ENCODE peak calls at places on chromosome 12, in eight cellular contexts. N, I, U, X, Q, Y, R and P are unnamed samples.

GRCh38 chr12:60168441-60168840 is 572.6 kb downstream of the SLC16A7 start:
- DNase-seq in X (no peak), R (no peak), N (no peak), I (no peak), U (no peak), Y (no peak), Q (no peak), P (no peak)

GRCh38 chr12:72632286-72632685 is 360.1 kb downstream of the TRHDE start:
- DNase-seq in R (no peak), U (no peak), Y (no peak), Q (no peak), X (no peak), N (no peak), I (no peak), P (no peak)

GRCh38 chr12:60205500-60205899 is 609.7 kb downstream of the SLC16A7 start:
- DNase-seq in X (no peak), N (no peak), Y (no peak), U (no peak), I (no peak), Q (no peak), R (no peak), P (no peak)

GRCh38 chr12:442235-442884 is 17.4 kb upstream of the B4GALNT3 start:
- DNase-seq in X (peak), Y (peak), N (peak), Q (no peak), U (peak), R (no peak), I (no peak), P (peak)

GRCh38 chr12:65943388-65944137 is 119.3 kb downstream of the HMGA2 start:
- DNase-seq in I (no peak), Y (no peak), R (no peak), N (no peak), U (no peak), X (no peak), Q (no peak), P (no peak)

GRCh38 chr12:57340104-57340503 is 89.1 kb upstream of the STAC3 start:
- DNase-seq in R (no peak), Q (no peak), Y (no peak), I (no peak), X (no peak), U (no peak), N (no peak), P (peak)

GRCh38 chr12:101407054-101407437 is 526 bp downstream of the ARL1 start:
- DNase-seq in N (peak), Q (no peak), X (no peak), I (peak), R (no peak), U (no peak), Y (no peak), P (no peak)

GRCh38 chr12:95548539-95549391 is 2.5 kb downstream of the USP44 start:
- DNase-seq in Q (peak), Y (peak), R (no peak), X (peak), U (no peak), N (no peak), I (peak), P (no peak)

GRCh38 chr12:124476011-124476400 is 91.4 kb downstream of the NCOR2 start:
- DNase-seq in X (no peak), N (no peak), Y (no peak), R (no peak), U (no peak), Q (no peak), I (no peak), P (no peak)

GRCh38 chr12:28114488-28114887 is 75.8 kb upstream of the CCDC91 start:
- DNase-seq in U (no peak), N (no peak), X (no peak), I (no peak), Y (no peak), Q (no peak), R (no peak), P (no peak)

GRCh38 chr12:57046392-57046791 is 3.5 kb downstream of the MYO1A start:
- DNase-seq in U (no peak), N (no peak), R (no peak), Q (no peak), Y (no peak), I (no peak), X (no peak), P (no peak)

GRCh38 chr12:46523446-46523845 is 150.9 kb upstream of the SLC38A2 start:
- DNase-seq in U (no peak), R (no peak), I (no peak), Y (no peak), N (no peak), X (no peak), Q (no peak), P (no peak)

GRCh38 chr12:46808955-46809697 is 16.7 kb downstream of the SLC38A4 start:
- DNase-seq in Y (no peak), N (no peak), X (no peak), R (no peak), U (no peak), I (no peak), Q (no peak), P (no peak)

GRCh38 chr12:100716949-100717732 is 77.4 kb upstream of the ANO4 start:
- DNase-seq in U (no peak), Q (peak), I (no peak), R (no peak), X (peak), Y (no peak), N (no peak), P (no peak)

GRCh38 chr12:130498589-130499385 is 161.1 kb downstream of the PIWIL1 start:
- DNase-seq in U (no peak), Q (no peak), I (peak), X (no peak), Y (no peak), R (no peak), N (no peak), P (no peak)

GRCh38 chr12:857611-858010 is 91.9 kb downstream of the RAD52 start:
- DNase-seq in Y (no peak), I (no peak), R (no peak), Q (no peak), N (no peak), U (no peak), X (no peak), P (no peak)

GRCh38 chr12:132160016-132160415 is 15.8 kb downstream of the NOC4L start:
- DNase-seq in R (no peak), Q (no peak), X (no peak), U (no peak), N (no peak), I (no peak), Y (no peak), P (no peak)

GRCh38 chr12:1606021-1606622 is 11.7 kb upstream of the FBXL14 start:
- DNase-seq in Q (peak), N (peak), U (peak), X (peak), Y (no peak), I (peak), R (peak), P (peak)

GRCh38 chr12:31118831-31119530 is 45.3 kb downstream of the DDX11 start:
- DNase-seq in I (peak), N (peak), X (peak), R (no peak), Q (peak), U (peak), Y (no peak), P (peak)

GRCh38 chr12:16606201-16606849 is 363 bp upstream of the LMO3 start:
- DNase-seq in Q (peak), X (peak), Y (no peak), R (no peak), U (peak), I (no peak), N (no peak), P (no peak)

GRCh38 chr12:4434299-4434698 is 11.3 kb downstream of the FGF6 start:
- DNase-seq in R (no peak), I (no peak), X (no peak), Q (no peak), Y (no peak), N (no peak), U (no peak), P (no peak)

GRCh38 chr12:103503546-103504480 is 8.0 kb upstream of the C12orf42 start:
- DNase-seq in I (no peak), R (no peak), Y (peak), U (peak), N (peak), Q (no peak), X (no peak), P (peak)

GRCh38 chr12:41264281-41264680 is 76.2 kb downstream of the PDZRN4 start:
- DNase-seq in R (no peak), Y (no peak), N (peak), I (no peak), Q (no peak), U (no peak), X (peak), P (peak)

GRCh38 chr12:59055204-59055839 is 135.0 kb upstream of the LRIG3 start:
- DNase-seq in X (no peak), Q (no peak), N (no peak), Y (no peak), I (no peak), U (peak), R (no peak), P (no peak)

GRCh38 chr12:131860472-131861260 is 32.5 kb downstream of the MMP17 start:
- DNase-seq in I (peak), R (no peak), U (no peak), X (no peak), Y (no peak), N (no peak), Q (no peak), P (no peak)